ENCODE peak calls at places on chromosomes 16 and 17, in seven cellular contexts. X, G, U, M, D, S and R are unnamed samples.

GRCh38 chr17:41959336-41960095 is 7.1 kb upstream of the CNP start:
- DNase-seq in X (peak; percentile 37), M (peak; percentile 63), S (no peak), D (no peak), G (no peak), U (peak; percentile 75), R (no peak)

GRCh38 chr17:74008196-74008595 is 195.3 kb upstream of the RPL38 start:
- DNase-seq in X (peak; percentile 14), S (no peak), M (peak; percentile 33), D (no peak), U (no peak), G (no peak), R (no peak)

GRCh38 chr17:17391575-17392370 is 85.0 kb upstream of the MED9 start:
- DNase-seq in G (no peak), S (no peak), U (no peak), D (no peak), X (no peak), M (no peak), R (no peak)

GRCh38 chr17:77291591-77292386 is 151.0 kb downstream of the SEC14L1 start:
- DNase-seq in D (no peak), X (no peak), U (no peak), S (no peak), G (no peak), M (no peak), R (no peak)

GRCh38 chr17:3003401-3004149 is 59.8 kb downstream of the OR1D5 start:
- DNase-seq in D (peak; percentile 44), G (no peak), U (no peak), S (peak; percentile 41), M (peak; percentile 73), X (no peak), R (peak; percentile 62)

GRCh38 chr16:48383204-48383876 is 1.9 kb downstream of the SIAH1 start:
- DNase-seq in S (no peak), U (peak; percentile 75), X (no peak), M (no peak), D (no peak), G (no peak), R (no peak)

GRCh38 chr17:49038138-49038537 is 41.0 kb downstream of the IGF2BP1 start:
- DNase-seq in S (no peak), D (no peak), X (no peak), G (no peak), M (no peak), U (no peak), R (no peak)

GRCh38 chr17:64171041-64171440 is 41.1 kb upstream of the ERN1 start:
- DNase-seq in M (no peak), D (no peak), X (no peak), G (no peak), S (no peak), U (no peak), R (no peak)

GRCh38 chr16:63789603-63790002 is 1332.3 kb downstream of the CDH11 start:
- DNase-seq in M (no peak), U (no peak), S (no peak), D (no peak), X (no peak), G (no peak), R (no peak)

GRCh38 chr16:58661199-58661830 is 23.3 kb downstream of the SLC38A7 start:
- DNase-seq in U (peak; percentile 86), M (peak; percentile 75), X (peak; percentile 94), G (peak; percentile 54), S (peak; percentile 41), D (peak; percentile 50), R (no peak)

GRCh38 chr17:34826332-34826731 is 134.9 kb downstream of the CCT6B start:
- DNase-seq in G (no peak), D (no peak), S (no peak), M (no peak), X (no peak), U (no peak), R (no peak)